ENCODE peak calls at places on chromosome 15, in six cellular contexts. J is PC-3, P is uterus, D is AG09309, R is upper lobe of right lung, N is cardiac fibroblast. M is an unnamed sample.

GRCh38 chr15:67400890-67401289 is 120.0 kb upstream of the C15orf61 start:
- DNase-seq in N (no peak), J (no peak), D (no peak), P (no peak), R (no peak), M (no peak)

GRCh38 chr15:51281368-51281967 is 56.9 kb downstream of the CYP19A1 start:
- DNase-seq in N (peak; percentile 80), R (peak; percentile 73), D (peak; percentile 7), P (peak; percentile 48), J (peak; percentile 63), M (no peak)

GRCh38 chr15:85010472-85011209 is 29.0 kb downstream of the PDE8A start:
- DNase-seq in N (peak; percentile 36), P (no peak), R (no peak), J (no peak), D (no peak), M (no peak)

GRCh38 chr15:79094611-79095021 is 4.0 kb upstream of the RASGRF1 start:
- DNase-seq in D (no peak), N (no peak), P (no peak), R (no peak), J (no peak), M (no peak)

GRCh38 chr15:25052191-25052999 is 97.6 kb downstream of the SNRPN start:
- DNase-seq in P (peak; percentile 11), D (no peak), J (no peak), R (peak; percentile 48), N (no peak), M (no peak)

GRCh38 chr15:92451225-92451825 is 57.6 kb downstream of the ST8SIA2 start:
- DNase-seq in P (no peak), D (peak; percentile 44), J (peak; percentile 23), N (no peak), R (no peak), M (no peak)

GRCh38 chr15:71186267-71186666 is 71.0 kb downstream of the THSD4 start:
- DNase-seq in D (no peak), R (no peak), P (no peak), J (no peak), N (no peak), M (no peak)

GRCh38 chr15:61053401-61053800 is 175.7 kb downstream of the RORA start:
- DNase-seq in P (no peak), R (no peak), J (no peak), N (no peak), D (no peak), M (no peak)

GRCh38 chr15:53811530-53811929 is 52.1 kb upstream of the WDR72 start:
- DNase-seq in N (peak; percentile 16), R (no peak), P (no peak), J (peak; percentile 30), D (no peak), M (no peak)

GRCh38 chr15:82680200-82681102 is 29.2 kb downstream of the AP3B2 start:
- DNase-seq in D (no peak), P (no peak), R (peak; percentile 91), J (peak; percentile 78), N (no peak), M (no peak)

GRCh38 chr15:68487087-68487843 is 55.3 kb upstream of the ITGA11 start:
- DNase-seq in P (no peak), N (peak; percentile 67), R (no peak), J (no peak), D (no peak), M (no peak)

GRCh38 chr15:83092309-83092976 is 15.0 kb upstream of the TM6SF1 start:
- DNase-seq in J (peak; percentile 32), D (no peak), R (no peak), N (peak; percentile 73), P (no peak), M (no peak)

GRCh38 chr15:62090988-62091387 is 24.2 kb downstream of the C2CD4A start:
- DNase-seq in P (no peak), J (no peak), N (no peak), D (no peak), R (no peak), M (no peak)

GRCh38 chr15:91142097-91142744 is 42.2 kb downstream of the SV2B start:
- DNase-seq in D (no peak), R (no peak), N (peak; percentile 3), P (no peak), J (peak; percentile 31), M (no peak)

GRCh38 chr15:66131831-66132230 is 121.7 kb downstream of the MEGF11 start:
- DNase-seq in R (no peak), J (no peak), P (no peak), D (no peak), N (no peak), M (no peak)

GRCh38 chr15:71730277-71731144 is 79.8 kb upstream of the NR2E3 start:
- DNase-seq in R (no peak), P (peak; percentile 45), N (peak; percentile 85), D (no peak), J (peak; percentile 76), M (no peak)

GRCh38 chr15:42511010-42511396 is 15.6 kb downstream of the SNAP23 start:
- DNase-seq in P (no peak), J (no peak), N (peak; percentile 89), D (no peak), R (no peak), M (no peak)

GRCh38 chr15:51401872-51402517 is 60.5 kb downstream of the GLDN start:
- DNase-seq in J (peak; percentile 54), P (no peak), N (peak; percentile 60), D (no peak), R (peak; percentile 73), M (no peak)

GRCh38 chr15:52436971-52437370 is 91.7 kb downstream of the MYO5A start:
- DNase-seq in P (no peak), D (no peak), R (no peak), N (peak; percentile 43), J (peak; percentile 70), M (no peak)

GRCh38 chr15:81181220-81181619 is 15.5 kb upstream of the IL16 start:
- DNase-seq in P (no peak), R (no peak), D (no peak), J (no peak), N (no peak), M (no peak)

GRCh38 chr15:69456208-69457166 is 3.9 kb downstream of the RPLP1 start:
- DNase-seq in J (no peak), P (no peak), N (no peak), R (no peak), D (no peak), M (no peak)

GRCh38 chr15:77402740-77403379 is 17.0 kb downstream of the PEAK1 start:
- DNase-seq in J (no peak), D (peak; percentile 53), N (peak; percentile 80), P (no peak), R (no peak), M (no peak)

GRCh38 chr15:27527490-27528067 is 556.6 kb downstream of the GABRG3 start:
- DNase-seq in J (no peak), P (no peak), R (no peak), D (no peak), N (no peak), M (no peak)

GRCh38 chr15:82178061-82178460 is 84.5 kb downstream of the EFL1 start:
- DNase-seq in R (no peak), P (no peak), N (peak; percentile 84), J (peak; percentile 9), D (no peak), M (no peak)

GRCh38 chr15:70195808-70196304 is 98.1 kb upstream of the TLE3 start:
- DNase-seq in P (peak; percentile 88), J (peak; percentile 6), D (peak; percentile 70), R (peak; percentile 72), N (peak; percentile 81), M (peak; percentile 20)

GRCh38 chr15:48913141-48913540 is 35.2 kb downstream of the EID1 start:
- DNase-seq in D (no peak), J (peak; percentile 58), R (no peak), P (no peak), N (no peak), M (no peak)

GRCh38 chr15:40825661-40826088 is 2.8 kb downstream of the PPP1R14D start:
- DNase-seq in R (no peak), D (peak; percentile 16), J (peak; percentile 81), N (peak; percentile 11), P (no peak), M (no peak)

GRCh38 chr15:26433818-26434217 is 339.0 kb downstream of the GABRB3 start:
- DNase-seq in J (no peak), D (no peak), N (no peak), R (no peak), P (no peak), M (no peak)

GRCh38 chr15:65423977-65424679 is 1.4 kb upstream of the IGDCC4 start:
- DNase-seq in J (peak; percentile 52), R (no peak), P (no peak), D (no peak), N (peak; percentile 31), M (no peak)

GRCh38 chr15:85805392-85805791 is 10.7 kb upstream of the KLHL25 start:
- DNase-seq in N (no peak), J (no peak), P (no peak), D (no peak), R (no peak), M (no peak)

GRCh38 chr15:34246276-34247010 is 21.6 kb downstream of the EMC4 start:
- DNase-seq in D (no peak), P (no peak), J (no peak), N (no peak), R (no peak), M (no peak)
- H3K4me3 ChIP-seq in D (no peak overlapping the region), P (no peak overlapping the region), J (no peak overlapping the region), N (no peak overlapping the region), R (no peak overlapping the region), M (no peak overlapping the region)

DNA sequence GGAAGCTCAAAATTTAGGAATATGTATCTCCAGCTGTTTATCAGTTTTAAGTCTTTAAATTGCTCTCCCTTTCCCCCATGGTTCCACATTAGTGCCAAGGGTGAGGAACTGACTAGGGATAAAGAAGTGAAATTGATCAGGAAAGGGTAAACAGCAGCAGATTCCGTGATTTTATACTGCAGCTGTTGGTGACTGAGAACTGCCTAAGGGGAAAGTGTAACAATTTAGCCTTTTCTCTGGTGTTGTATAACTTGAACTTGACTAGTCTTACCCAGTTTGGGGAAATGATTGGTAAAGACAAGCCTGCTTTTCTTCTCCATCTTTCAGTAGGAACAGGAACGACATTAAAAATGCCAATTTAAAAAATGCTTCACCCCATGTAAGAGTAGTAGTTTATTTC is 5.0 kb downstream of the SPRED1 start:
- DNase-seq in J (no peak), N (no peak), D (no peak), P (no peak), R (no peak), M (no peak)
- H3K4me3 ChIP-seq in J (peak overlapping the region; percentile 90), N (peak overlapping the region; percentile 9), D (no peak overlapping the region), P (no peak overlapping the region), R (peak overlapping the region; percentile 2), M (peak overlapping the region; percentile 93)

GRCh38 chr15:57012557-57012956 is 94.1 kb downstream of the TCF12 start:
- DNase-seq in R (no peak), P (no peak), N (no peak), J (no peak), D (no peak), M (no peak)
- H3K4me3 ChIP-seq in R (no peak overlapping the region), P (no peak overlapping the region), N (no peak overlapping the region), J (no peak overlapping the region), D (no peak overlapping the region), M (no peak overlapping the region)

DNA sequence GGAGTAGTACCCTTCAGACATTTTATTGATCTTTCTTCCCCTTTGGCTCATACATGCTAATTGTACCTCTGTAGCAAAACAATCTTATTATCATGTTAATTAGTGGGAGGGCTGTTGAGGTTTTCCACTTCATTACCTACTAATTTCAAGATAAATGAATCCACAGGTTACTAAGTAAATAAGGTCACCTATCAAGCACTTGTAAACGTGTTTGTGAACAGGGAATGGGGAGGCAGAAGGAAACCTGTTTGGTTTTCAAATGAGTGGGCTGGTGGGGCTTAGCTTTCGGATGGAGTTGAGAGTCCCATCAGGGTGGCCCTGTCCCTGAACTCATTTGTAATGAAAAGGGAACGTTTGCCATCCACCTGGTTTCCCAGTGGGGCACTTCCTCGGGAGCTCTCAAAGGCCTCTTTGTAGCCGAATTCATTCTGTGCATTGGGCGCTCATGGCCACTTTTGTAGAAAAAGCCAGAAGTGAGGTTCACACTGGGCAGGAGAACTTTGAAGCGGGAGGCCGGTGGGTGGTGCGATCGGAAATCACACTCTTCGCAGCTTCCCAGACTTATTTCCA is 419.8 kb upstream of the NR2F2 start:
- DNase-seq in D (no peak), P (no peak), J (no peak), R (no peak), N (no peak), M (no peak)
- H3K4me3 ChIP-seq in D (no peak overlapping the region), P (no peak overlapping the region), J (no peak overlapping the region), R (no peak overlapping the region), N (no peak overlapping the region), M (no peak overlapping the region)